ENCODE peak calls at places on chromosomes 13 and 19, in four cellular contexts. One of them, this sample, is unnamed.

GRCh38 chr13:113291997-113292862 is 4.8 kb upstream of the LAMP1 start:
- DNase-seq in heart right ventricle: no peak
- DNase-seq in colonic mucosa: peak; percentile 31
- DNase-seq in CD4-positive, CD25-positive, alpha-beta regulatory T cell: no peak
- DNase-seq in this sample: peak; percentile 2

GRCh38 chr19:39582442-39582841 is 19.9 kb upstream of the LGALS13 start:
- DNase-seq in heart right ventricle: no peak
- DNase-seq in colonic mucosa: no peak
- DNase-seq in CD4-positive, CD25-positive, alpha-beta regulatory T cell: no peak
- DNase-seq in this sample: no peak

GRCh38 chr13:114248011-114248410 is 13.3 kb downstream of the CDC16 start:
- DNase-seq in colonic mucosa: no peak
- DNase-seq in heart right ventricle: no peak
- DNase-seq in CD4-positive, CD25-positive, alpha-beta regulatory T cell: no peak
- DNase-seq in this sample: no peak

GRCh38 chr19:14127929-14128509 is 8.4 kb downstream of the ASF1B start:
- DNase-seq in heart right ventricle: peak; percentile 55
- DNase-seq in CD4-positive, CD25-positive, alpha-beta regulatory T cell: no peak
- DNase-seq in colonic mucosa: no peak
- DNase-seq in this sample: no peak

GRCh38 chr13:39688699-39689405 is 33.4 kb downstream of the COG6 start:
- DNase-seq in CD4-positive, CD25-positive, alpha-beta regulatory T cell: no peak
- DNase-seq in heart right ventricle: no peak
- DNase-seq in colonic mucosa: no peak
- DNase-seq in this sample: no peak

GRCh38 chr13:112716841-112717520 is 27.1 kb downstream of the ATP11A start:
- DNase-seq in heart right ventricle: no peak
- DNase-seq in CD4-positive, CD25-positive, alpha-beta regulatory T cell: no peak
- DNase-seq in colonic mucosa: no peak
- DNase-seq in this sample: no peak

GRCh38 chr19:17797397-17798201 is 2.7 kb downstream of the B3GNT3 start:
- DNase-seq in colonic mucosa: peak; percentile 92
- DNase-seq in heart right ventricle: no peak
- DNase-seq in CD4-positive, CD25-positive, alpha-beta regulatory T cell: no peak
- DNase-seq in this sample: no peak

GRCh38 chr19:43532571-43532961 is 422 bp upstream of the ZNF575 start:
- DNase-seq in colonic mucosa: peak; percentile 90
- DNase-seq in CD4-positive, CD25-positive, alpha-beta regulatory T cell: peak; percentile 36
- DNase-seq in heart right ventricle: no peak
- DNase-seq in this sample: no peak

GRCh38 chr19:29680447-29680846 is 15.2 kb downstream of the PLEKHF1 start:
- DNase-seq in heart right ventricle: no peak
- DNase-seq in colonic mucosa: peak; percentile 65
- DNase-seq in CD4-positive, CD25-positive, alpha-beta regulatory T cell: peak; percentile 70
- DNase-seq in this sample: peak; percentile 81

GRCh38 chr13:30607908-30608307 is 9.8 kb upstream of the USPL1 start:
- DNase-seq in colonic mucosa: no peak
- DNase-seq in heart right ventricle: no peak
- DNase-seq in CD4-positive, CD25-positive, alpha-beta regulatory T cell: peak; percentile 65
- DNase-seq in this sample: peak; percentile 84

GRCh38 chr19:32418155-32418554 is 12.6 kb downstream of the DPY19L3 start:
- DNase-seq in CD4-positive, CD25-positive, alpha-beta regulatory T cell: no peak
- DNase-seq in colonic mucosa: no peak
- DNase-seq in heart right ventricle: no peak
- DNase-seq in this sample: no peak

DNA sequence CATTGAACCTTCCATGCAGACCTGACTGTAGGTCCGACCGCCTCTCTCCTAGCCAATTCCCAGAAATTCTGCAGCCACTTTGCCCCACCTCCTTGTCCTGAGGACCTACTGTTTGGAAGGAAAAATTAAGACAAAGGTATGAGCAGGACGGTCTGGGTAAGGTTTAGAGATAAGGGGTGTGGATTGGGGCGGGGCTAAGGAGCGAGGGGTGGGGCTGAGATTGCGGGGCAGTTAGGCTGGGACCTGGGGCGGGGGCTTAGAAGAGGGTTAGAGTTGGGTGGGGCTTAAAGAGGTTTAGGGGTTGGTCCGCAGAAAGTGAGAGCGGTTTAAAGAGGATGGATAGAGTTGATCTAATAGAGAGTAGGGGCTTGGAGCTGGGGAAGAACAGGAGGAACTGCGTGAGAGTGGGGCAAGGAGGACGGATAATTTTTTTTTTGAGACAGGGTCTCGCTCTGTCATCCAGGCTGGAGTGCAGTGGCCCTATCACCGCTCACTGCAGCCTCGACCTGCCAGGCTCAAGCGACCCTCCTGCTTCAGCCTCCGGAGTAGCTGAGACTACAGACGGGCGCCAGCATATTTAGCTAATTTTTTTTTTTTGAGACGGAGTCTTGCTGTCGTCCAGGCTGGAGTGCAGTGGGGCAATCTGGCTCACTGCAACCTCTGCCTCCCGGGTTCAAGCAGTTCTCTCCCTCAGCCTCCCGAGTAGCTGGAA is 1.7 kb upstream of the ZNF865 start:
- DNase-seq in colonic mucosa: peak; percentile 60
- DNase-seq in heart right ventricle: no peak
- DNase-seq in CD4-positive, CD25-positive, alpha-beta regulatory T cell: no peak
- DNase-seq in this sample: no peak
- H3K27ac ChIP-seq in colonic mucosa: peak overlapping the region; percentile 96
- H3K27ac ChIP-seq in heart right ventricle: no peak overlapping the region
- H3K27ac ChIP-seq in CD4-positive, CD25-positive, alpha-beta regulatory T cell: no peak overlapping the region
- H3K27ac ChIP-seq in this sample: peak overlapping the region; percentile 80

GRCh38 chr19:1991018-1991390 is 24.5 kb downstream of the BTBD2 start:
- DNase-seq in CD4-positive, CD25-positive, alpha-beta regulatory T cell: no peak
- DNase-seq in colonic mucosa: no peak
- DNase-seq in heart right ventricle: no peak
- DNase-seq in this sample: no peak

GRCh38 chr19:1990230-1991017 is 25.1 kb downstream of the BTBD2 start:
- DNase-seq in colonic mucosa: no peak
- DNase-seq in CD4-positive, CD25-positive, alpha-beta regulatory T cell: no peak
- DNase-seq in heart right ventricle: no peak
- DNase-seq in this sample: no peak

GRCh38 chr19:1989513-1990229 is 25.8 kb downstream of the BTBD2 start:
- DNase-seq in CD4-positive, CD25-positive, alpha-beta regulatory T cell: no peak
- DNase-seq in colonic mucosa: no peak
- DNase-seq in heart right ventricle: no peak
- DNase-seq in this sample: no peak

GRCh38 chr19:1991516-1991915 is 24.0 kb downstream of the BTBD2 start:
- DNase-seq in heart right ventricle: no peak
- DNase-seq in colonic mucosa: no peak
- DNase-seq in CD4-positive, CD25-positive, alpha-beta regulatory T cell: no peak
- DNase-seq in this sample: no peak

DNA sequence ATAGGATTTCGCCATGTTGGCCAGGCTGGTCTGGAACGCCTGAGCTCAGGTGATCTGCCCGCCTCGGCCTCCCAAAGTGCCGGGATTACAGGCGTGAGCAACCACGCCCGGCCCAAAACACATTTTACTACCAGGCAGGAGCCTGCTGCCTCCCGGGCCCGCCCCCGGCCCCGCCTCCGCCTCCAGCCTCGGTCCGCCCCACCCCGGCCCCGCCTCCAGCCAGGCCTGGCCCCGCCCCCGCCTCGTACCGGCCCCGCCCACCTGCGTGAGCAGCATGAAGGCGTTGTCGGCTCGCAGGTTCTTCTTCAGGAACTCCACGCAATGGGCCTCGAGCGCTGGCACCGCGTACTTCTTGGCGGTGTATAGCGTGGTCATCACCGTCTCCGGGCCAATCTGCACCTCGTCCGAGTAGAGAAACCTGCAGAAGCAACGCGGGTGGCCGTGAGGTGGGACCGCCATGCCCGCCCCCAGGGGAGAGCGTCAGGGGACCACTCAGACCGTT is 22.7 kb downstream of the BTBD2 start:
- DNase-seq in heart right ventricle: no peak
- DNase-seq in colonic mucosa: peak; percentile 48
- DNase-seq in CD4-positive, CD25-positive, alpha-beta regulatory T cell: no peak
- DNase-seq in this sample: no peak
- H3K36me3 ChIP-seq in heart right ventricle: peaks cover 28% of the 10 kb centered on the region
- H3K36me3 ChIP-seq in colonic mucosa: peaks cover 17% of the 10 kb centered on the region
- H3K36me3 ChIP-seq in CD4-positive, CD25-positive, alpha-beta regulatory T cell: peaks cover 38% of the 10 kb centered on the region
- H3K36me3 ChIP-seq in this sample: peaks cover 17% of the 10 kb centered on the region

GRCh38 chr13:44101347-44102083 is 221.8 kb downstream of the LACC1 start:
- DNase-seq in CD4-positive, CD25-positive, alpha-beta regulatory T cell: no peak
- DNase-seq in colonic mucosa: no peak
- DNase-seq in heart right ventricle: no peak
- DNase-seq in this sample: no peak
- H3K27ac ChIP-seq in CD4-positive, CD25-positive, alpha-beta regulatory T cell: no peak overlapping the region
- H3K27ac ChIP-seq in colonic mucosa: peak overlapping the region; percentile 51
- H3K27ac ChIP-seq in heart right ventricle: no peak overlapping the region
- H3K27ac ChIP-seq in this sample: no peak overlapping the region

GRCh38 chr13:108428691-108429090 is 159.2 kb downstream of the TNFSF13B start:
- DNase-seq in CD4-positive, CD25-positive, alpha-beta regulatory T cell: no peak
- DNase-seq in heart right ventricle: no peak
- DNase-seq in colonic mucosa: no peak
- DNase-seq in this sample: no peak

GRCh38 chr13:108425056-108425455 is 155.5 kb downstream of the TNFSF13B start:
- DNase-seq in colonic mucosa: no peak
- DNase-seq in CD4-positive, CD25-positive, alpha-beta regulatory T cell: no peak
- DNase-seq in heart right ventricle: no peak
- DNase-seq in this sample: no peak

GRCh38 chr13:108426893-108427292 is 157.4 kb downstream of the TNFSF13B start:
- DNase-seq in colonic mucosa: no peak
- DNase-seq in heart right ventricle: no peak
- DNase-seq in CD4-positive, CD25-positive, alpha-beta regulatory T cell: no peak
- DNase-seq in this sample: no peak

DNA sequence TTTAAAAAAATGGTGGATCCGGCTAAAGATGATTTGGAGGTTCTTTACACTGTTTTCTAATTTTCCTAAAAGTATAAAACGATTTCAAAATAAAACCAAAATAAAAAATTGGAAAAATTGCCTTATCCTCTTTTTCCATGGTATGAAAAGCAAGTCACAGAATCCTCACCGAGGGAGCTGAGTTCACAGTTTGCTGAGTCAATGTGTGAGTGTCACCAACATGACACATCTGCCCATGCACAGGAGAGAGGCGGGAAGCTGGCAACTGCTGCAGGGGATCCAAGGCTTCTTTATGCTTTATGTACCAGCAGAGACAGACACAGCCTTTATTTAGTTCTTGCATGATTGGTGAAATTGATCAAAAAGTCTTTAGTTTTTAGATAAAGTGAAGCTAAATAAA is 157.8 kb downstream of the TNFSF13B start:
- DNase-seq in heart right ventricle: no peak
- DNase-seq in CD4-positive, CD25-positive, alpha-beta regulatory T cell: no peak
- DNase-seq in colonic mucosa: no peak
- DNase-seq in this sample: no peak
- H3K36me3 ChIP-seq in heart right ventricle: no peaks in the 10 kb centered on the region
- H3K36me3 ChIP-seq in CD4-positive, CD25-positive, alpha-beta regulatory T cell: no peaks in the 10 kb centered on the region
- H3K36me3 ChIP-seq in colonic mucosa: no peaks in the 10 kb centered on the region
- H3K36me3 ChIP-seq in this sample: no peaks in the 10 kb centered on the region

GRCh38 chr19:42275103-42275502 is 6.1 kb downstream of the CIC start:
- DNase-seq in CD4-positive, CD25-positive, alpha-beta regulatory T cell: no peak
- DNase-seq in heart right ventricle: peak; percentile 2
- DNase-seq in colonic mucosa: no peak
- DNase-seq in this sample: no peak
- H3K27ac ChIP-seq in CD4-positive, CD25-positive, alpha-beta regulatory T cell: no peak overlapping the region
- H3K27ac ChIP-seq in heart right ventricle: no peak overlapping the region
- H3K27ac ChIP-seq in colonic mucosa: no peak overlapping the region
- H3K27ac ChIP-seq in this sample: no peak overlapping the region

GRCh38 chr19:10918359-10918758 is 10.1 kb downstream of the YIPF2 start:
- DNase-seq in CD4-positive, CD25-positive, alpha-beta regulatory T cell: no peak
- DNase-seq in colonic mucosa: no peak
- DNase-seq in heart right ventricle: no peak
- DNase-seq in this sample: no peak
- H3K36me3 ChIP-seq in CD4-positive, CD25-positive, alpha-beta regulatory T cell: no peaks in the 10 kb centered on the region
- H3K36me3 ChIP-seq in colonic mucosa: peaks cover 5% of the 10 kb centered on the region
- H3K36me3 ChIP-seq in heart right ventricle: no peaks in the 10 kb centered on the region
- H3K36me3 ChIP-seq in this sample: no peaks in the 10 kb centered on the region

GRCh38 chr19:50417138-50417849 is 1.4 kb upstream of the SPIB start:
- DNase-seq in CD4-positive, CD25-positive, alpha-beta regulatory T cell: no peak
- DNase-seq in heart right ventricle: no peak
- DNase-seq in colonic mucosa: peak; percentile 68
- DNase-seq in this sample: no peak
- H3K27ac ChIP-seq in CD4-positive, CD25-positive, alpha-beta regulatory T cell: no peak overlapping the region
- H3K27ac ChIP-seq in heart right ventricle: no peak overlapping the region
- H3K27ac ChIP-seq in colonic mucosa: no peak overlapping the region
- H3K27ac ChIP-seq in this sample: no peak overlapping the region

This sample was measured in CD8-positive, alpha-beta memory T cell.